ENCODE peak calls at places on chromosomes 11 and 22, in nine cellular contexts. Q is EL; L is germinal center; A is effector memory CD4-positive, alpha-beta T cell; Z is HS-27A; K is AG09319; E is psoas muscle; R is ELF-1; O is effector memory CD8-positive, alpha-beta T cell. W is an unnamed sample.

GRCh38 chr11:76610871-76611475 is 59.6 kb downstream of the LRRC32 start:
- DNase-seq in A (no peak), O (no peak), K (no peak), R (peak; percentile 87), Z (no peak), E (no peak), Q (no peak), L (no peak), W (peak; percentile 70)

GRCh38 chr11:90113541-90113940 is 20.9 kb upstream of the NAALAD2 start:
- DNase-seq in A (no peak), Q (no peak), R (no peak), L (no peak), K (no peak), O (no peak), E (no peak), Z (no peak), W (no peak)

GRCh38 chr11:38594881-38595280 is 1996.8 kb upstream of the RAG2 start:
- DNase-seq in L (no peak), E (no peak), K (no peak), A (no peak), O (no peak), R (no peak), Q (no peak), Z (no peak), W (no peak)

GRCh38 chr11:64916040-64916847 is 765 bp downstream of the ATG2A start:
- DNase-seq in K (no peak), R (peak; percentile 70), O (peak; percentile 54), L (peak; percentile 62), Z (no peak), Q (peak; percentile 49), E (peak; percentile 75), A (peak; percentile 50), W (peak; percentile 77)

GRCh38 chr22:24938741-24939341 is 7.7 kb downstream of the LHFPL7 start:
- DNase-seq in O (peak; percentile 32), Z (no peak), K (no peak), L (peak; percentile 39), R (peak; percentile 55), A (no peak), E (no peak), Q (peak; percentile 23), W (peak; percentile 77)

GRCh38 chr22:41429232-41429945 is 17.2 kb downstream of the TOB2 start:
- DNase-seq in K (no peak), Z (no peak), O (no peak), A (no peak), Q (peak; percentile 42), R (no peak), L (no peak), E (peak; percentile 87), W (no peak)

GRCh38 chr11:134572741-134573675 is 161.0 kb upstream of the B3GAT1 start:
- DNase-seq in R (no peak), Z (no peak), O (no peak), E (no peak), Q (no peak), A (no peak), L (no peak), K (no peak), W (peak; percentile 33)

GRCh38 chr11:84130646-84131427 is 844.7 kb upstream of the CCDC90B start:
- DNase-seq in R (no peak), A (no peak), O (no peak), L (no peak), E (no peak), Z (no peak), K (no peak), Q (no peak), W (no peak)

GRCh38 chr11:132817387-132817786 is 714.9 kb downstream of the OPCML start:
- DNase-seq in O (no peak), R (no peak), A (no peak), Z (no peak), E (no peak), K (no peak), Q (no peak), L (no peak), W (no peak)

GRCh38 chr11:101618691-101619090 is 34.9 kb upstream of the TRPC6 start:
- DNase-seq in E (no peak), R (no peak), O (no peak), K (peak; percentile 2), Z (peak; percentile 24), Q (peak; percentile 53), L (no peak), A (no peak), W (no peak)

GRCh38 chr22:43174941-43175531 is 11.9 kb downstream of the TTLL12 start:
- DNase-seq in K (no peak), R (no peak), E (no peak), Z (no peak), L (no peak), A (no peak), Q (no peak), O (no peak), W (no peak)

GRCh38 chr11:125376117-125376516 is 119.9 kb downstream of the FEZ1 start:
- DNase-seq in L (no peak), E (peak; percentile 91), R (peak; percentile 71), Q (no peak), Z (no peak), K (no peak), A (no peak), O (no peak), W (peak; percentile 64)

GRCh38 chr11:6096417-6096816 is 11.1 kb upstream of the OR56B4 start:
- DNase-seq in Z (no peak), O (no peak), Q (no peak), L (no peak), E (no peak), R (no peak), A (no peak), K (no peak), W (no peak)

GRCh38 chr11:13215157-13215556 is 62.4 kb upstream of the BMAL1 start:
- DNase-seq in L (no peak), Z (peak; percentile 79), O (no peak), A (no peak), Q (peak; percentile 81), E (no peak), R (no peak), K (no peak), W (no peak)

GRCh38 chr22:31637938-31638618 is 23.9 kb downstream of the PISD start:
- DNase-seq in O (no peak), K (no peak), E (no peak), Q (peak; percentile 51), A (no peak), L (peak; percentile 58), Z (no peak), R (no peak), W (peak; percentile 40)

GRCh38 chr11:126607374-126607773 is 251.9 kb downstream of the ST3GAL4 start:
- DNase-seq in R (peak; percentile 87), Q (peak; percentile 59), O (no peak), Z (no peak), L (no peak), A (no peak), K (peak; percentile 31), E (no peak), W (peak; percentile 93)

GRCh38 chr11:48064306-48064705 is 83.9 kb downstream of the PTPRJ start:
- DNase-seq in A (no peak), E (no peak), Q (peak; percentile 93), O (no peak), Z (peak; percentile 75), L (no peak), K (no peak), R (no peak), W (no peak)

GRCh38 chr11:113546757-113547507 is 71.7 kb upstream of the DRD2 start:
- DNase-seq in R (no peak), A (no peak), L (no peak), Q (peak; percentile 93), E (no peak), Z (peak; percentile 46), O (no peak), K (no peak), W (peak; percentile 20)

GRCh38 chr11:84901986-84902385 is 725.2 kb downstream of the DLG2 start:
- DNase-seq in K (peak; percentile 72), A (no peak), Q (peak; percentile 44), Z (no peak), R (no peak), O (no peak), L (no peak), E (no peak), W (no peak)

GRCh38 chr22:23862103-23862502 is 4.4 kb downstream of the SLC2A11 start:
- DNase-seq in E (no peak), Q (peak; percentile 53), O (peak; percentile 21), R (peak; percentile 62), L (peak; percentile 57), A (no peak), K (no peak), Z (no peak), W (peak; percentile 83)

GRCh38 chr22:30717331-30717921 is 22.8 kb downstream of the OSBP2 start:
- DNase-seq in A (no peak), K (no peak), Z (peak; percentile 79), R (no peak), L (no peak), Q (peak; percentile 93), O (no peak), E (no peak), W (no peak)

GRCh38 chr22:17903564-17904295 is 120.6 kb downstream of the MICAL3 start:
- DNase-seq in E (no peak), Z (no peak), A (no peak), K (no peak), L (no peak), O (no peak), R (peak; percentile 57), Q (no peak), W (peak; percentile 56)

GRCh38 chr11:68976563-68976962 is 4.2 kb downstream of the MRGPRD start:
- DNase-seq in K (peak; percentile 24), O (no peak), Q (no peak), R (no peak), L (no peak), Z (no peak), E (peak; percentile 41), A (no peak), W (no peak)

GRCh38 chr11:62508336-62509058 is 38.1 kb downstream of the AHNAK start:
- DNase-seq in K (no peak), R (peak; percentile 96), E (peak; percentile 88), A (no peak), Q (peak; percentile 78), O (no peak), Z (no peak), L (peak; percentile 55), W (peak; percentile 92)

GRCh38 chr11:60175860-60176275 is 7.0 kb downstream of the MS4A6A start:
- DNase-seq in K (no peak), O (no peak), Z (no peak), R (no peak), E (no peak), A (no peak), Q (no peak), L (no peak), W (no peak)

GRCh38 chr11:131683131-131683530 is 312.7 kb downstream of the NTM start:
- DNase-seq in O (no peak), Z (no peak), Q (no peak), R (peak; percentile 1), L (no peak), A (no peak), K (no peak), E (no peak), W (no peak)

GRCh38 chr11:2699185-2699530 is 636 bp downstream of the KCNQ1OT1 start:
- DNase-seq in R (no peak), O (no peak), A (no peak), Q (peak; percentile 10), L (no peak), K (no peak), Z (no peak), E (peak; percentile 67), W (no peak)

GRCh38 chr11:35803115-35803514 is 140.5 kb downstream of the TRIM44 start:
- DNase-seq in Z (no peak), K (no peak), L (no peak), E (no peak), O (no peak), A (no peak), Q (no peak), R (no peak), W (no peak)

GRCh38 chr11:121494355-121495099 is 41.8 kb upstream of the SORL1-AS1 start:
- DNase-seq in R (no peak), O (no peak), L (peak; percentile 61), K (no peak), Q (no peak), E (no peak), A (no peak), Z (no peak), W (peak; percentile 63)

GRCh38 chr22:20432244-20432686 is 5.4 kb downstream of the SCARF2 start:
- DNase-seq in O (no peak), E (peak; percentile 39), Z (no peak), L (no peak), Q (no peak), R (no peak), A (no peak), K (no peak), W (no peak)

GRCh38 chr22:19855504-19856409 is 1.1 kb upstream of the GNB1L start:
- DNase-seq in L (peak; percentile 55), Q (peak; percentile 74), Z (no peak), R (peak; percentile 70), K (no peak), A (peak; percentile 40), O (peak; percentile 21), E (peak; percentile 62), W (peak; percentile 85)

W was measured in endodermal cell.